ENCODE peak calls at places on chromosomes 16 and 17, in nine cellular contexts. K, Q, F, R, V, E, H, A and G are unnamed samples.
A peak's percentile ranks its signal among the peaks of the same experiment; 100 is the strongest.

GRCh38 chr16:82782715-82783251 is 156.0 kb downstream of the CDH13 start:
- DNase-seq in K (no peak), Q (no peak), F (no peak), R (no peak), V (peak; percentile 47), E (no peak), H (no peak), A (no peak), G (no peak)

GRCh38 chr17:17325228-17325627 is 22.1 kb downstream of the NT5M start:
- DNase-seq in K (no peak), Q (no peak), F (no peak), R (no peak), V (no peak), E (peak; percentile 34), H (no peak), A (no peak), G (no peak)

GRCh38 chr16:51763072-51763658 is 612.1 kb upstream of the SALL1 start:
- DNase-seq in K (no peak), Q (no peak), F (no peak), R (no peak), V (no peak), E (no peak), H (no peak), A (no peak), G (peak; percentile 19)

GRCh38 chr16:84559311-84559932 is 55.0 kb upstream of the MEAK7 start:
- DNase-seq in K (no peak), Q (no peak), F (no peak), R (no peak), V (no peak), E (no peak), H (no peak), A (no peak), G (no peak)

GRCh38 chr17:2937331-2938003 is 125.9 kb downstream of the OR1D5 start:
- DNase-seq in K (no peak), Q (no peak), F (no peak), R (no peak), V (peak; percentile 42), E (no peak), H (peak; percentile 20), A (no peak), G (no peak)

GRCh38 chr16:59047114-59047513 is 313.0 kb upstream of the GOT2 start:
- DNase-seq in K (no peak), Q (no peak), F (no peak), R (no peak), V (peak; percentile 65), E (no peak), H (no peak), A (no peak), G (no peak)

GRCh38 chr17:73643012-73643845 is 1.0 kb downstream of the SDK2 start:
- DNase-seq in K (peak; percentile 60), Q (no peak), F (no peak), R (peak; percentile 49), V (no peak), E (no peak), H (peak; percentile 13), A (no peak), G (no peak)

GRCh38 chr17:70017112-70017511 is 57.9 kb upstream of the KCNJ16 start:
- DNase-seq in K (no peak), Q (no peak), F (no peak), R (no peak), V (no peak), E (no peak), H (no peak), A (no peak), G (no peak)

GRCh38 chr17:47717845-47718621 is 15.0 kb upstream of the TBX21 start:
- DNase-seq in K (no peak), Q (no peak), F (no peak), R (no peak), V (no peak), E (no peak), H (no peak), A (no peak), G (peak; percentile 64)

GRCh38 chr17:45313419-45313771 is 3.4 kb downstream of the MAP3K14 start:
- DNase-seq in K (no peak), Q (no peak), F (no peak), R (no peak), V (no peak), E (no peak), H (no peak), A (no peak), G (no peak)

GRCh38 chr16:60608971-60609370 is 1427.3 kb downstream of the CDH8 start:
- DNase-seq in K (no peak), Q (no peak), F (no peak), R (no peak), V (no peak), E (no peak), H (no peak), A (no peak), G (no peak)

GRCh38 chr17:80346498-80347275 is 68.3 kb upstream of the ENDOV start:
- DNase-seq in K (no peak), Q (no peak), F (no peak), R (no peak), V (no peak), E (no peak), H (no peak), A (no peak), G (no peak)
- TF ChIP-seq CTCF in K (no peak), Q (no peak), F (no peak), R (no peak), V (no peak), E (no peak), H (no peak), A (no peak), G (no peak)

GRCh38 chr17:61002316-61002736 is 324.7 kb downstream of the BCAS3 start:
- DNase-seq in K (no peak), Q (no peak), F (peak; percentile 30), R (no peak), V (peak; percentile 46), E (no peak), H (peak; percentile 52), A (peak; percentile 84), G (no peak)
- TF ChIP-seq CTCF in K (no peak), Q (peak; percentile 36), F (peak; percentile 19), R (peak; percentile 72), V (no peak), E (peak; percentile 59), H (peak; percentile 31), A (peak; percentile 49), G (peak; percentile 52)

GRCh38 chr17:76097716-76098295 is 5.8 kb downstream of the EXOC7 start:
- DNase-seq in K (no peak), Q (no peak), F (no peak), R (no peak), V (no peak), E (peak; percentile 24), H (no peak), A (no peak), G (no peak)
- TF ChIP-seq CTCF in K (no peak), Q (no peak), F (no peak), R (no peak), V (no peak), E (no peak), H (no peak), A (no peak), G (no peak)

GRCh38 chr17:43324205-43324893 is 74.4 kb upstream of the ARL4D start:
- DNase-seq in K (no peak), Q (no peak), F (no peak), R (peak; percentile 33), V (peak; percentile 9), E (no peak), H (no peak), A (no peak), G (peak; percentile 43)
- TF ChIP-seq CTCF in K (no peak), Q (no peak), F (peak; percentile 11), R (peak; percentile 42), V (peak; percentile 39), E (peak; percentile 33), H (no peak), A (peak; percentile 22), G (peak; percentile 49)